ENCODE peak calls at places on chromosomes 6 and 20, in seven cellular contexts. L is H54; G is dorsolateral prefrontal cortex; H is stimulated activated CD4-positive, alpha-beta T cell treated with anti-CD3 and anti-CD28 coated beads, Interleukin-1b, Interleukin-23, amount 100 ng/mL, for 48 hours; J is hypothalamus; R is kidney glomerular epithelial cell; W is putamen. V is an unnamed sample.

GRCh38 chr20:35263609-35264223 is 14.2 kb downstream of the MMP24OS start:
- DNase-seq in R (no peak), G (no peak), J (no peak), W (no peak), H (no peak), L (no peak), V (no peak)

GRCh38 chr6:35449287-35449881 is 2.8 kb upstream of the FANCE start:
- DNase-seq in R (peak; percentile 76), W (peak; percentile 58), J (no peak), L (peak; percentile 72), H (peak; percentile 18), G (peak; percentile 29), V (peak; percentile 29)

GRCh38 chr20:52269327-52269726 is 77.7 kb upstream of the ZFP64 start:
- DNase-seq in J (no peak), G (no peak), L (no peak), W (no peak), H (no peak), R (no peak), V (no peak)

GRCh38 chr6:45310118-45310788 is 17.9 kb upstream of the RUNX2 start:
- DNase-seq in H (no peak), J (no peak), R (no peak), G (no peak), L (no peak), W (no peak), V (peak; percentile 11)

GRCh38 chr6:163422574-163422973 is 8.1 kb downstream of the QKI start:
- DNase-seq in R (no peak), G (no peak), J (no peak), W (no peak), H (no peak), L (no peak), V (no peak)

GRCh38 chr6:88492824-88493223 is 326.7 kb upstream of the CNR1 start:
- DNase-seq in R (no peak), J (no peak), H (no peak), W (no peak), G (no peak), L (peak; percentile 5), V (no peak)

GRCh38 chr20:32945710-32946221 is 58.5 kb downstream of the SUN5 start:
- DNase-seq in G (no peak), H (peak; percentile 25), R (peak; percentile 25), L (peak; percentile 28), W (no peak), J (no peak), V (no peak)

GRCh38 chr20:48617481-48617880 is 210.3 kb downstream of the PREX1 start:
- DNase-seq in L (no peak), R (no peak), G (no peak), J (no peak), W (no peak), H (no peak), V (no peak)

V was measured in effector memory CD8-positive, alpha-beta T cell.